ENCODE peak calls at places on chromosomes 5 and 9, in nine cellular contexts. B is stomach, E is HCT116, R is K562, J is upper lobe of left lung, I is prostate gland, N is sigmoid colon, C is transverse colon, H is endothelial cell of umbilical vein. M is an unnamed sample. For H3K9me3, the result is how much of the 10 kb centered on the place peaks cover.

GRCh38 chr5:78242001-78242400 is 52.5 kb downstream of the AP3B1 start:
- DNase-seq in N (no peak), I (no peak), H (no peak), E (no peak), R (no peak), J (no peak), C (no peak), B (no peak), M (no peak)

GRCh38 chr9:89608646-89609335 is 4.0 kb downstream of the GADD45G start:
- DNase-seq in E (no peak), H (no peak), R (no peak), C (no peak), B (no peak), I (no peak), N (no peak), J (no peak), M (no peak)

GRCh38 chr5:88552406-88552805 is 283.8 kb upstream of the TMEM161B start:
- DNase-seq in E (no peak), C (no peak), B (no peak), H (no peak), N (no peak), I (no peak), R (no peak), J (no peak), M (no peak)

GRCh38 chr5:170223906-170224305 is 8.9 kb upstream of the C5orf58 start:
- DNase-seq in H (peak), I (no peak), B (no peak), E (no peak), C (no peak), N (no peak), J (no peak), R (no peak), M (no peak)

GRCh38 chr9:16726718-16727451 is 143.6 kb downstream of the BNC2 start:
- DNase-seq in H (peak), I (peak), C (peak), B (peak), E (no peak), J (peak), R (no peak), N (peak), M (peak)

GRCh38 chr5:88474574-88474973 is 205.9 kb upstream of the TMEM161B start:
- DNase-seq in J (no peak), N (no peak), B (no peak), I (no peak), R (no peak), C (no peak), H (no peak), E (no peak), M (no peak)

GRCh38 chr9:75238311-75238976 is 150.1 kb downstream of the OSTF1 start:
- DNase-seq in I (peak), N (no peak), H (peak), E (peak), R (peak), C (peak), J (peak), B (peak), M (no peak)

GRCh38 chr5:137667341-137667740 is 68.5 kb downstream of the KLHL3 start:
- DNase-seq in B (no peak), I (no peak), N (no peak), E (no peak), R (no peak), J (peak), H (no peak), C (no peak), M (no peak)

GRCh38 chr5:15598294-15598902 is 98.4 kb downstream of the FBXL7 start:
- DNase-seq in C (no peak), B (no peak), H (no peak), I (no peak), J (no peak), N (no peak), R (peak), E (no peak), M (no peak)

GRCh38 chr9:112443200-112443599 is 43.4 kb upstream of the KIAA1958 start:
- DNase-seq in H (peak), B (no peak), E (no peak), C (no peak), R (peak), I (no peak), J (no peak), N (no peak), M (no peak)

GRCh38 chr5:52811067-52811749 is 23.5 kb downstream of the ITGA1 start:
- DNase-seq in J (peak), N (peak), I (no peak), H (no peak), R (no peak), E (no peak), C (no peak), B (no peak), M (no peak)

GRCh38 chr5:115227281-115227680 is 35.4 kb downstream of the PGGT1B start:
- DNase-seq in E (no peak), C (no peak), R (no peak), I (no peak), B (no peak), N (no peak), J (no peak), H (no peak), M (no peak)

GRCh38 chr5:4627887-4628286 is 512.2 kb upstream of the ADAMTS16 start:
- DNase-seq in R (no peak), E (no peak), C (no peak), H (no peak), N (no peak), B (no peak), J (no peak), I (no peak), M (no peak)

GRCh38 chr9:113428062-113428600 is 17.6 kb downstream of the C9orf43 start:
- DNase-seq in C (no peak), I (no peak), R (no peak), B (no peak), N (no peak), J (no peak), E (no peak), H (no peak), M (no peak)

GRCh38 chr9:115157245-115157674 is 39.3 kb upstream of the TNC start:
- DNase-seq in E (peak), C (no peak), H (no peak), B (no peak), R (no peak), N (peak), J (no peak), I (no peak), M (no peak)
- TF ChIP-seq POLR2AphosphoS5 in E (no peak), C (no peak), H (no peak), B (no peak), R (no peak), N (peak), J (no peak), I (no peak), M (no peak)

GRCh38 chr5:127571732-127572131 is 54.3 kb downstream of the PRRC1 start:
- DNase-seq in E (no peak), B (no peak), J (no peak), I (no peak), R (no peak), H (no peak), C (no peak), N (no peak), M (no peak)

GRCh38 chr5:127577458-127577857 is 60.0 kb downstream of the PRRC1 start:
- DNase-seq in N (no peak), J (no peak), R (no peak), B (no peak), I (no peak), C (no peak), E (no peak), H (peak), M (no peak)

GRCh38 chr5:127574852-127575679 is 57.6 kb downstream of the PRRC1 start:
- DNase-seq in B (no peak), H (no peak), R (no peak), N (no peak), E (no peak), C (no peak), J (no peak), I (no peak), M (no peak)

GRCh38 chr5:127571314-127571713 is 53.9 kb downstream of the PRRC1 start:
- DNase-seq in C (no peak), I (no peak), B (no peak), N (no peak), E (no peak), H (no peak), R (no peak), J (no peak), M (no peak)

DNA sequence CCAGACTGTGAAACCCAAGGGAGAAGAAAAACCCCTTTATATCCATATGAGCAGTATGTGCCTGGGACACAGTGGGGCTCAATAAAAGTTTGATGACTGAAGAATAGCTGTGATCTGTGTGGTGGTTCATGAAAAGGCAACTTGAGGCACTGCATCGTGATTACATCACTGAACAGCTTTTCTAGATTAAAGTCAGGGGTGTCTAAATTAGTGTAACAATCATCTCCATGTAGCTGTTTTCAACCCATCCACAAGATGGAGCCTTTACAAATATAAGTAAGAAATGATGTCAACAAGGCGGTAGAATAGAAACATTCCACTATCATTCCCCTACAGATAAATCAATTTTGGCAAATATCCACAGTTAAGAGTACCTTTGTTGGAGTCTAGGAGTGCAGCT is 55.5 kb downstream of the PRRC1 start:
- DNase-seq in E (no peak), J (no peak), B (no peak), R (peak), I (no peak), C (no peak), N (no peak), H (no peak), M (no peak)
- TF ChIP-seq CTCF in E (peak), J (no peak), B (no peak), R (no peak), I (peak), C (no peak), N (no peak), H (peak), M (no peak)

DNA sequence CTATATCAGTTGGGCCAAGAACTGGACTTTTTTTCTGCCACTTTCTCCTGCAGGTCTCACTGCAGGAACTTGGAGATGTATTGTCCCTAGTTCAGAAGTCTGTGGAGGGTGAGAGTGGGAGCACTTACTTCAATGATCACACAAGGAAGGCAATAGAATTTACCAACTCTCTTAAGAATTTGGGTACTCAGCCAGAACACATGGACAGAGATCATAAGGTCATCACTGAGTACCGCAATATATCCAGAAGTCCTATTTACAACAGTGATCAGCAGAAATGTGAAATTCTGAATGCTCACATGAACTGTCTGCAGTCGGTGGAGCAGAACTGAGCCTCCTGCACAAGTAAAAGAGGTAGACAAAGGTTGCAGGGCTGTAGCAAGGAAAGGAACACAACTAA is 101.0 kb downstream of the FAM114A2 start:
- DNase-seq in E (no peak), I (no peak), H (no peak), R (no peak), N (no peak), C (no peak), B (no peak), J (no peak), M (no peak)
- H3K9me3 ChIP-seq in E (under half), I (under half), H (under half), R (under half), N (under half), C (under half), B (half or more), J (under half), M (under half)

GRCh38 chr9:98997580-98997979 is 53.9 kb downstream of the COL15A1 start:
- DNase-seq in C (no peak), B (no peak), J (no peak), I (no peak), N (no peak), H (no peak), R (no peak), E (no peak), M (no peak)

GRCh38 chr9:98999152-98999525 is 55.4 kb downstream of the COL15A1 start:
- DNase-seq in J (no peak), R (no peak), H (no peak), B (no peak), E (no peak), N (no peak), I (no peak), C (no peak), M (peak)

GRCh38 chr9:99000480-99001395 is 57.0 kb downstream of the COL15A1 start:
- DNase-seq in N (no peak), J (peak), B (peak), R (peak), I (no peak), E (peak), C (peak), H (peak), M (peak)

GRCh38 chr9:98995971-98996504 is 52.3 kb downstream of the COL15A1 start:
- DNase-seq in I (no peak), E (no peak), B (no peak), R (no peak), H (no peak), N (no peak), C (no peak), J (no peak), M (no peak)

DNA sequence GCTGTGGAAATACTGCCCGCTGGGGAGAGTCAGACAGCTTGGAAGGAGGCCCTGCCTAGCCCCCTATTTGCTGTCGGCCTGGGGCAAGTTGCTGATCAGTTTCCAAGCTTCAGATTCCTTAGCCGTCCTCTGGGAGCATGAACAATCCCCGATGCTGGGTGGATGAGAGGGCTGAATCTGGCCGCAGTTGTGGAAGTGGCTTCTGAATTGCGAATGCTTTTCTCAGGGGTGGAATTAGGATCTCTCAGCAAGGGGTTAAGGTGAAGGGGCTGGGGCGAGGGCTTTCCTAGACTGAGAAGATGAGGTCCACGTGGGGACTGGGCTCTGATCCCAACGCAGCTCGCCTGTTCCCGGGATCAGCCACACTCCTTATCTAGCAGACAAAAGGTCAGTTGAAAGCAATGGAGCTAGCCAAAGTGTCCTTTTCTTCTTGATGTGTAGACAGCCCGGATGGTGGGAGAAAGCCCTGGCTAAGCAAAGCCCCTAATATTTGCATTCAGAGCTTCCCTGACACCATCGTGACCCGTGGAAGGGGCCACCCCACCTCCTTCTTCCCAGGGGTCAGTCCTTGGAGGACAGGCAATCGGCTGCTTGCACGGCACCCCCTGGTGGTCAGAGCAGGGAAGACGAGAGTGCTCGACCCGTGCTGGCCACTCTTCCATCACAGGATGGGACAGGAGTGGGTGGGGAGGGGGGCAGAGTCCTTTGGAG is 54.9 kb downstream of the COL15A1 start:
- DNase-seq in H (peak), B (peak), N (peak), E (peak), I (peak), C (peak), J (peak), R (peak), M (peak)
- TF ChIP-seq POLR2AphosphoS5 in H (no peak), B (no peak), N (peak), E (no peak), I (peak), C (no peak), J (no peak), R (no peak), M (peak)

GRCh38 chr9:136740491-136740890 is 2.2 kb downstream of the LCN10 start:
- DNase-seq in J (no peak), E (no peak), I (no peak), H (no peak), N (no peak), C (no peak), B (no peak), R (no peak), M (no peak)

GRCh38 chr9:136742640-136743391 is at the start of gene LCN10:
- DNase-seq in E (no peak), J (no peak), B (no peak), R (no peak), I (no peak), N (no peak), H (no peak), C (no peak), M (no peak)

GRCh38 chr9:136741885-136742568 is 713 bp downstream of the LCN10 start:
- DNase-seq in J (peak), E (no peak), B (no peak), I (no peak), C (peak), R (no peak), H (no peak), N (no peak), M (no peak)

GRCh38 chr9:136740069-136740468 is 2.7 kb downstream of the LCN10 start:
- DNase-seq in N (no peak), B (no peak), E (no peak), C (no peak), I (no peak), H (no peak), J (no peak), R (no peak), M (no peak)

DNA sequence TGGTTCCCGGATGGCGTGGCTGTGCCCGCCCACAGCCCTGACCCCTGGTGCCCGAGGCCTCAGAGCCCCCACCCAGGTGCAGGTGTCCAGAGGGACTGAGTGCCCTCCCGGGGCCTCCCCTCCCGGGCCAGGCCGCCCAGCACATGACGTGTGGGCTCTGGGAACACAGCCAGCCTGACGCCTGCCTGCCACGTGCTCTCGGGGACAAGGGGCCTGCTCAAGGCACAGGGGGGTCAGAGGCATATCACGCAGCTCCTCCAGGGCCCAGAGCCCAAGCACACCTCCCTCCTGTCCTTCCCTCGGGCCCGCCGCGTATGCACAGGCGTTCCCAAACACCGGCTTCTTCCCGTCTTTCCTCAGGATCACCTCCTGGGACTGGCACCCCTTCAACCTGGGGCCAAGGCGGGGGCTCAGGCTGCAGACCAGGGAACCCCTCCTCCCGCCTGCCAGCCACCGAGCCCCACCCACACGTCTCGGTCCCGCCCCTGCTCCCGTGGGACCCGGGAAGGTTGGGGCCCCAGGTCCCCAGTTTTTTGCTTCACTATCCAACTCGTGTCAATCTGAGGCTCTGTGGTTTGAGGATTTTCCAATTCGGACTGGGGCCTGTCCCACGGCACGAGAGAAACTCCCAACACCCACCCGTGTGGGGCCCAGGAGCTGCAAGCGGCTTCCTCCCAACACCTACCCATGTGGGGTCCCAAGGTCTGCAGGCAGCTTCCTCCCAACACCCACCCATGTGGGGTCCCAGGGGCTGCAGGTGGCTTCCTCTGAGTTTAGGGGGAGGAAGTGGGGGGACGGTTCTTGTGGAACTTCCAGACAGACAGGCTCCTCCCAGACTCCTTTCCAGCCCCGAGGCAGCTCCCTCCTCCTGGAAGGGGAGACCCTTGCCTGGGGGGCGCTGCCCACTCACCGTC is 1.5 kb downstream of the LCN10 start:
- DNase-seq in C (no peak), H (no peak), B (peak), R (no peak), E (no peak), I (no peak), N (no peak), J (no peak), M (no peak)
- TF ChIP-seq CTCF in C (no peak), H (no peak), B (no peak), R (no peak), E (no peak), I (no peak), N (no peak), J (no peak), M (no peak)

M was measured in suprapubic skin.